ENCODE peak calls at places on chromosomes 12 and 14, in seven cellular contexts. One of them, this sample, is unnamed.

GRCh38 chr14:24310387-24310665 is 386 bp downstream of the LTB4R2 start:
- DNase-seq in body of pancreas: peak
- DNase-seq in CD8-positive, alpha-beta memory T cell: no peak
- DNase-seq in cardiac muscle cell: no peak
- DNase-seq in right atrium auricular region: no peak
- DNase-seq in left ventricle myocardium inferior: no peak
- DNase-seq in PC-3: no peak
- DNase-seq in this sample: no peak

GRCh38 chr14:90544971-90545370 is 148.1 kb downstream of the CALM1 start:
- DNase-seq in body of pancreas: no peak
- DNase-seq in CD8-positive, alpha-beta memory T cell: no peak
- DNase-seq in cardiac muscle cell: no peak
- DNase-seq in right atrium auricular region: no peak
- DNase-seq in left ventricle myocardium inferior: no peak
- DNase-seq in PC-3: no peak
- DNase-seq in this sample: no peak

GRCh38 chr14:103332143-103332919 is 1.7 kb upstream of the EIF5 start:
- DNase-seq in body of pancreas: no peak
- DNase-seq in CD8-positive, alpha-beta memory T cell: no peak
- DNase-seq in cardiac muscle cell: no peak
- DNase-seq in right atrium auricular region: no peak
- DNase-seq in left ventricle myocardium inferior: no peak
- DNase-seq in PC-3: no peak
- DNase-seq in this sample: no peak

GRCh38 chr12:128613821-128614220 is 209.9 kb downstream of the SLC15A4 start:
- DNase-seq in body of pancreas: no peak
- DNase-seq in CD8-positive, alpha-beta memory T cell: no peak
- DNase-seq in cardiac muscle cell: no peak
- DNase-seq in right atrium auricular region: no peak
- DNase-seq in left ventricle myocardium inferior: no peak
- DNase-seq in PC-3: no peak
- DNase-seq in this sample: no peak

GRCh38 chr12:34402228-34402898 is 380.1 kb downstream of the ALG10 start:
- DNase-seq in body of pancreas: peak
- DNase-seq in CD8-positive, alpha-beta memory T cell: no peak
- DNase-seq in cardiac muscle cell: no peak
- DNase-seq in right atrium auricular region: peak
- DNase-seq in left ventricle myocardium inferior: peak
- DNase-seq in PC-3: no peak
- DNase-seq in this sample: no peak

GRCh38 chr14:67694791-67695393 is 672 bp downstream of the RDH11 start:
- DNase-seq in body of pancreas: peak
- DNase-seq in CD8-positive, alpha-beta memory T cell: peak
- DNase-seq in cardiac muscle cell: peak
- DNase-seq in right atrium auricular region: peak
- DNase-seq in left ventricle myocardium inferior: peak
- DNase-seq in PC-3: peak
- DNase-seq in this sample: peak

GRCh38 chr14:76203086-76204001 is 51.6 kb downstream of the GPATCH2L start:
- DNase-seq in body of pancreas: no peak
- DNase-seq in CD8-positive, alpha-beta memory T cell: no peak
- DNase-seq in cardiac muscle cell: peak
- DNase-seq in right atrium auricular region: no peak
- DNase-seq in left ventricle myocardium inferior: no peak
- DNase-seq in PC-3: peak
- DNase-seq in this sample: peak

GRCh38 chr12:62671321-62671720 is 204.7 kb downstream of the MON2 start:
- DNase-seq in body of pancreas: no peak
- DNase-seq in CD8-positive, alpha-beta memory T cell: no peak
- DNase-seq in cardiac muscle cell: no peak
- DNase-seq in right atrium auricular region: no peak
- DNase-seq in left ventricle myocardium inferior: no peak
- DNase-seq in PC-3: no peak
- DNase-seq in this sample: no peak

GRCh38 chr14:23186913-23187654 is 3.6 kb upstream of the SLC7A8 start:
- DNase-seq in body of pancreas: peak
- DNase-seq in CD8-positive, alpha-beta memory T cell: peak
- DNase-seq in cardiac muscle cell: peak
- DNase-seq in right atrium auricular region: no peak
- DNase-seq in left ventricle myocardium inferior: no peak
- DNase-seq in PC-3: peak
- DNase-seq in this sample: peak

GRCh38 chr14:54226103-54226502 is 170.7 kb upstream of the CDKN3 start:
- DNase-seq in body of pancreas: no peak
- DNase-seq in CD8-positive, alpha-beta memory T cell: no peak
- DNase-seq in cardiac muscle cell: peak
- DNase-seq in right atrium auricular region: no peak
- DNase-seq in left ventricle myocardium inferior: no peak
- DNase-seq in PC-3: no peak
- DNase-seq in this sample: no peak

GRCh38 chr12:32039341-32039740 is 67.3 kb upstream of the BICD1 start:
- DNase-seq in body of pancreas: no peak
- DNase-seq in CD8-positive, alpha-beta memory T cell: no peak
- DNase-seq in cardiac muscle cell: peak
- DNase-seq in right atrium auricular region: no peak
- DNase-seq in left ventricle myocardium inferior: peak
- DNase-seq in PC-3: no peak
- DNase-seq in this sample: no peak

GRCh38 chr12:110577717-110578521 is 5.2 kb downstream of the PPTC7 start:
- DNase-seq in body of pancreas: no peak
- DNase-seq in CD8-positive, alpha-beta memory T cell: peak
- DNase-seq in cardiac muscle cell: peak
- DNase-seq in right atrium auricular region: no peak
- DNase-seq in left ventricle myocardium inferior: no peak
- DNase-seq in PC-3: peak
- DNase-seq in this sample: peak

GRCh38 chr12:79561401-79562132 is 129.2 kb downstream of the PAWR start:
- DNase-seq in body of pancreas: no peak
- DNase-seq in CD8-positive, alpha-beta memory T cell: no peak
- DNase-seq in cardiac muscle cell: no peak
- DNase-seq in right atrium auricular region: no peak
- DNase-seq in left ventricle myocardium inferior: no peak
- DNase-seq in PC-3: no peak
- DNase-seq in this sample: no peak

GRCh38 chr14:45621731-45622130 is 368.7 kb upstream of the MIS18BP1 start:
- DNase-seq in body of pancreas: no peak
- DNase-seq in CD8-positive, alpha-beta memory T cell: no peak
- DNase-seq in cardiac muscle cell: no peak
- DNase-seq in right atrium auricular region: no peak
- DNase-seq in left ventricle myocardium inferior: no peak
- DNase-seq in PC-3: no peak
- DNase-seq in this sample: no peak

GRCh38 chr14:72443991-72444431 is 449.9 kb downstream of the DPF3 start:
- DNase-seq in body of pancreas: no peak
- DNase-seq in CD8-positive, alpha-beta memory T cell: peak
- DNase-seq in cardiac muscle cell: no peak
- DNase-seq in right atrium auricular region: no peak
- DNase-seq in left ventricle myocardium inferior: no peak
- DNase-seq in PC-3: no peak
- DNase-seq in this sample: no peak

GRCh38 chr14:101315802-101316296 is 245.4 kb upstream of the DIO3 start:
- DNase-seq in body of pancreas: no peak
- DNase-seq in CD8-positive, alpha-beta memory T cell: no peak
- DNase-seq in cardiac muscle cell: no peak
- DNase-seq in right atrium auricular region: no peak
- DNase-seq in left ventricle myocardium inferior: no peak
- DNase-seq in PC-3: peak
- DNase-seq in this sample: no peak

GRCh38 chr12:121793836-121794531 is 496 bp upstream of the RHOF start:
- DNase-seq in body of pancreas: peak
- DNase-seq in CD8-positive, alpha-beta memory T cell: peak
- DNase-seq in cardiac muscle cell: peak
- DNase-seq in right atrium auricular region: peak
- DNase-seq in left ventricle myocardium inferior: peak
- DNase-seq in PC-3: peak
- DNase-seq in this sample: peak

GRCh38 chr12:101855364-101855884 is 22.0 kb upstream of the DRAM1 start:
- DNase-seq in body of pancreas: no peak
- DNase-seq in CD8-positive, alpha-beta memory T cell: no peak
- DNase-seq in cardiac muscle cell: no peak
- DNase-seq in right atrium auricular region: no peak
- DNase-seq in left ventricle myocardium inferior: no peak
- DNase-seq in PC-3: no peak
- DNase-seq in this sample: peak

GRCh38 chr12:111766608-111767361 is at the start of gene ALDH2:
- DNase-seq in body of pancreas: peak
- DNase-seq in CD8-positive, alpha-beta memory T cell: peak
- DNase-seq in cardiac muscle cell: peak
- DNase-seq in right atrium auricular region: peak
- DNase-seq in left ventricle myocardium inferior: peak
- DNase-seq in PC-3: no peak
- DNase-seq in this sample: peak
- H3K4me3 ChIP-seq in body of pancreas: peak
- H3K4me3 ChIP-seq in CD8-positive, alpha-beta memory T cell: peak
- H3K4me3 ChIP-seq in cardiac muscle cell: peak
- H3K4me3 ChIP-seq in right atrium auricular region: peak
- H3K4me3 ChIP-seq in left ventricle myocardium inferior: peak
- H3K4me3 ChIP-seq in PC-3: peak
- H3K4me3 ChIP-seq in this sample: peak

GRCh38 chr12:92558241-92558773 is 144.5 kb upstream of the PLEKHG7 start:
- DNase-seq in body of pancreas: no peak
- DNase-seq in CD8-positive, alpha-beta memory T cell: no peak
- DNase-seq in cardiac muscle cell: no peak
- DNase-seq in right atrium auricular region: no peak
- DNase-seq in left ventricle myocardium inferior: no peak
- DNase-seq in PC-3: no peak
- DNase-seq in this sample: no peak

GRCh38 chr12:92558806-92559205 is 144.0 kb upstream of the PLEKHG7 start:
- DNase-seq in body of pancreas: no peak
- DNase-seq in CD8-positive, alpha-beta memory T cell: no peak
- DNase-seq in cardiac muscle cell: no peak
- DNase-seq in right atrium auricular region: no peak
- DNase-seq in left ventricle myocardium inferior: no peak
- DNase-seq in PC-3: no peak
- DNase-seq in this sample: peak

GRCh38 chr12:92560713-92561542 is 141.9 kb upstream of the PLEKHG7 start:
- DNase-seq in body of pancreas: no peak
- DNase-seq in CD8-positive, alpha-beta memory T cell: no peak
- DNase-seq in cardiac muscle cell: no peak
- DNase-seq in right atrium auricular region: no peak
- DNase-seq in left ventricle myocardium inferior: no peak
- DNase-seq in PC-3: no peak
- DNase-seq in this sample: no peak

GRCh38 chr12:92561543-92561899 is 141.3 kb upstream of the PLEKHG7 start:
- DNase-seq in body of pancreas: peak
- DNase-seq in CD8-positive, alpha-beta memory T cell: no peak
- DNase-seq in cardiac muscle cell: peak
- DNase-seq in right atrium auricular region: peak
- DNase-seq in left ventricle myocardium inferior: no peak
- DNase-seq in PC-3: no peak
- DNase-seq in this sample: peak

DNA sequence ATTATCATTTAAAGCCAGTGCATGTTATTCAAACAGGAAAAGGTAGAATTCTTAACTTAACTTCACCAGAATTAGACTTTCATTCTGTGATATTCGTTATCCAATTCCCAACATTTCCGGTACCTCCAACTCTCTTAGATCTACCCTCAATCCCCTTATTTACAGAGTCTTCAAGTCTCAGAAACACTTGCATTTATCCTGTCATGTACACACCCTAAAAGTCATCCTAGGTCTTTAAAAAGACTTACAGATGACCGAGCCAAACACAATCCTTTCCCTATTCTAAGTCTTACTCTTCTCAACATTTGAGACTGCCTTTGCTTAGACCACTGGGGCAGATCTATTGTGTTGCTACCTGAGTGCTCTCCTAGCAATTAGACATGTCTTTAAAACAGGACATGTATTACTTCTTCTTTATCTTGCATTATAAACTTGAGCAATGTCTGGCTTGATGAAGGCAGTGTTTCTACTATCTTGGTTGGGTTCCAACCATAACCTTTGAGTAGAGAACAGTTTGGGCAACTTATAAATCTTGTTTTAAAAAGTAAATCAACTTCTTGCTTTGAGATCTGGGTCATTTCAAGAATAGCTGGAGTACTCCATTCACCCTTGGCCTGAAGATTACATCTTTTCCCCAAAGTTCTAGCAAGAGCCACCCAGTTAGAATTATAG is 140.6 kb upstream of the PLEKHG7 start:
- DNase-seq in body of pancreas: no peak
- DNase-seq in CD8-positive, alpha-beta memory T cell: no peak
- DNase-seq in cardiac muscle cell: peak
- DNase-seq in right atrium auricular region: no peak
- DNase-seq in left ventricle myocardium inferior: no peak
- DNase-seq in PC-3: no peak
- DNase-seq in this sample: no peak
- H3K27ac ChIP-seq in body of pancreas: peak
- H3K27ac ChIP-seq in CD8-positive, alpha-beta memory T cell: no peak
- H3K27ac ChIP-seq in cardiac muscle cell: no peak
- H3K27ac ChIP-seq in right atrium auricular region: peak
- H3K27ac ChIP-seq in left ventricle myocardium inferior: peak
- H3K27ac ChIP-seq in PC-3: no peak
- H3K27ac ChIP-seq in this sample: no peak

DNA sequence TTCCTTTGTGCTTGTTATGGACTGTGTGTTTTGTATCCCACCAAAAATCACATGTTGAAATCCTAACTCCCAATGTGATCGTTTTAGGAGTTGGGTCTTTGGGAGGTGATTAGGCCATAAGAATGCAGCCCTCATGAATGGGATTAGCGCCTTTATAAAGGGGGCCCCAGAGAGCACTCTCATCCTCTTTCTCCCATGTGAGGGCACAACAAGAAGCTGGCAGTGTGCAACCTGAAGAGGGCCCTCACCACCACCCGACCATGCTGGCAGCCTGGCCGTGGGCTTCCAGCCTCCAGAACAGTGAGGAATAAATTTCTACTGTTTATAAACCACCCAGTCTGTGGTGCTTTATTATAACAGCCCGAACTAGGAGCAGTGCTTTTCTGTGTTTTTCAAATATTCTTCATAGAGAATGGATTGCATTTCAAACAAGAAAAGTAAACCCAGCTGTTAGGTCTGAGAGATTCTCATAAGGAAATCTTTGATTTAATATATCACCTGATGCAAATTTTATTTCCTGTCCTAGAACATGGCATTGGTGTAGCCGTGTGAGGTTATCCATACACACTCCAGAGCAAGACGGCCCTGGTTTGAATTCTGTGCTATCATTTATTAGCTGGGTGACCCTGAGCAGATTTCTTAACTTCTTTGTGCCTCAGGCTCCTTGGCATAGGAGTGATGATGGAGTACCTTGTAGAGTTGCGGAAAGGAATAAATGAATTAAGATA is 27.8 kb downstream of the HSPB8 start:
- DNase-seq in body of pancreas: no peak
- DNase-seq in CD8-positive, alpha-beta memory T cell: no peak
- DNase-seq in cardiac muscle cell: no peak
- DNase-seq in right atrium auricular region: no peak
- DNase-seq in left ventricle myocardium inferior: no peak
- DNase-seq in PC-3: no peak
- DNase-seq in this sample: no peak
- H3K4me3 ChIP-seq in body of pancreas: no peak
- H3K4me3 ChIP-seq in CD8-positive, alpha-beta memory T cell: no peak
- H3K4me3 ChIP-seq in cardiac muscle cell: no peak
- H3K4me3 ChIP-seq in right atrium auricular region: no peak
- H3K4me3 ChIP-seq in left ventricle myocardium inferior: no peak
- H3K4me3 ChIP-seq in PC-3: no peak
- H3K4me3 ChIP-seq in this sample: no peak

DNA sequence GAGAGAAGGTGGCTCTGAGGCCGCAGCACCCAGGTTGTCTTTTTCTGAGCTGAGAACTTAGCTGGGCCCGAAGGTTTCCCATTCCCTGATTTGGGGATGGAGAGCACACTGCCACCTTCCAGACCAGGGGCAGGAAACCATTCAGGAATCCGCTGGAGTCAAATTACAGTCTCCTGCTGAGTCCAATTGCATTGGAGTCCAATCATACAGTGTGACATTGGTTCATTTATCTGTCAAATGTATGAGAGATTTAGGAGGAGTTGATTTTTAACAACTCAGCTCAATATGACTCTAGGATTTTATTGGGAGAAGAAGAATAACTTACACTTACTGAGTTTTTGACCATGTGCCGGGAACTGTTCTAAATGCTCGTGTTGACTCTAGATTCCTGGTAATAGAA is 11.6 kb downstream of the SYNDIG1L start:
- DNase-seq in body of pancreas: no peak
- DNase-seq in CD8-positive, alpha-beta memory T cell: no peak
- DNase-seq in cardiac muscle cell: no peak
- DNase-seq in right atrium auricular region: no peak
- DNase-seq in left ventricle myocardium inferior: no peak
- DNase-seq in PC-3: peak
- DNase-seq in this sample: no peak
- H3K27ac ChIP-seq in body of pancreas: no peak
- H3K27ac ChIP-seq in CD8-positive, alpha-beta memory T cell: no peak
- H3K27ac ChIP-seq in cardiac muscle cell: peak
- H3K27ac ChIP-seq in right atrium auricular region: no peak
- H3K27ac ChIP-seq in left ventricle myocardium inferior: no peak
- H3K27ac ChIP-seq in PC-3: no peak
- H3K27ac ChIP-seq in this sample: no peak

This sample was measured in astrocyte.